ENCODE peak calls at places on chromosomes 5 and 9, in nine cellular contexts. U, H, S, Y, K, R, W, P and G are unnamed samples.

GRCh38 chr5:38846379-38846967 is 661 bp downstream of the OSMR start:
- DNase-seq in U (no peak), H (no peak), S (no peak), Y (no peak), K (no peak), R (peak), W (no peak), P (peak), G (no peak)

GRCh38 chr9:76218868-76219462 is 175.3 kb downstream of the RFK start:
- DNase-seq in U (no peak), H (no peak), S (no peak), Y (no peak), K (no peak), R (no peak), W (peak), P (no peak), G (no peak)

GRCh38 chr9:97861148-97861475 is 8.1 kb downstream of the FOXE1 start:
- DNase-seq in U (no peak), H (no peak), S (no peak), Y (no peak), K (no peak), R (no peak), W (no peak), P (no peak), G (no peak)

GRCh38 chr9:129111143-129111761 is at the start of gene PTPA:
- DNase-seq in U (peak), H (peak), S (peak), Y (peak), K (peak), R (peak), W (peak), P (peak), G (peak)

GRCh38 chr9:132288956-132289355 is 65.8 kb downstream of the SETX start:
- DNase-seq in U (no peak), H (no peak), S (no peak), Y (no peak), K (no peak), R (no peak), W (peak), P (no peak), G (no peak)

GRCh38 chr5:33558489-33558888 is 117.7 kb downstream of the TARS1 start:
- DNase-seq in U (no peak), H (no peak), S (no peak), Y (no peak), K (no peak), R (peak), W (peak), P (no peak), G (peak)

GRCh38 chr5:6649186-6649585 is 15.9 kb downstream of the SRD5A1 start:
- DNase-seq in U (no peak), H (no peak), S (no peak), Y (no peak), K (no peak), R (no peak), W (no peak), P (no peak), G (no peak)

GRCh38 chr9:95071925-95072324 is 245.6 kb downstream of the FANCC start:
- DNase-seq in U (no peak), H (no peak), S (no peak), Y (no peak), K (no peak), R (no peak), W (no peak), P (no peak), G (no peak)

GRCh38 chr5:146283344-146283761 is 55.3 kb upstream of the POU4F3 start:
- DNase-seq in U (no peak), H (no peak), S (no peak), Y (no peak), K (no peak), R (peak), W (peak), P (peak), G (peak)

GRCh38 chr5:144125163-144125726 is 45.2 kb downstream of the YIPF5 start:
- DNase-seq in U (no peak), H (no peak), S (no peak), Y (no peak), K (no peak), R (peak), W (peak), P (no peak), G (no peak)

GRCh38 chr5:109387408-109387974 is 22.3 kb downstream of the PJA2 start:
- DNase-seq in U (no peak), H (no peak), S (no peak), Y (no peak), K (no peak), R (no peak), W (no peak), P (no peak), G (no peak)